ENCODE peak calls at places on chromosomes 5 and 9, in seven cellular contexts. G, E, U, P, X, L and B are unnamed samples.

GRCh38 chr5:40798856-40799210 is 659 bp upstream of the PRKAA1 start:
- DNase-seq in X (no peak), G (no peak), E (no peak), L (no peak), P (no peak), U (no peak), B (no peak)

GRCh38 chr5:149646564-149646963 is 65.3 kb downstream of the ARHGEF37 start:
- DNase-seq in U (no peak), E (peak), G (no peak), P (no peak), L (peak), X (no peak), B (no peak)

GRCh38 chr5:159031915-159032314 is 67.8 kb downstream of the EBF1 start:
- DNase-seq in X (no peak), L (no peak), E (no peak), G (no peak), U (no peak), P (no peak), B (no peak)

GRCh38 chr9:70043285-70043684 is 363 bp upstream of the MAMDC2 start:
- DNase-seq in G (no peak), U (no peak), P (peak), L (no peak), X (no peak), E (no peak), B (no peak)

GRCh38 chr9:89878687-89879086 is 273.9 kb downstream of the GADD45G start:
- DNase-seq in E (peak), P (no peak), U (no peak), X (peak), L (no peak), G (no peak), B (no peak)

GRCh38 chr9:5838884-5839571 is 6.1 kb upstream of the ERMP1 start:
- DNase-seq in X (peak), G (peak), E (no peak), U (peak), L (peak), P (peak), B (no peak)

GRCh38 chr9:83582026-83582425 is 40.9 kb upstream of the IDNK start:
- DNase-seq in U (no peak), E (no peak), L (no peak), G (no peak), X (no peak), P (no peak), B (no peak)

GRCh38 chr9:74770508-74771261 is 117.0 kb downstream of the TRPM6 start:
- DNase-seq in L (peak), G (peak), P (peak), E (peak), U (peak), X (peak), B (peak)

GRCh38 chr5:175202461-175203065 is 241.4 kb downstream of the DRD1 start:
- DNase-seq in E (no peak), U (peak), G (peak), L (no peak), X (no peak), P (no peak), B (no peak)

GRCh38 chr9:113973963-113974413 is 97.9 kb downstream of the ZNF618 start:
- DNase-seq in G (peak), L (no peak), P (no peak), U (no peak), E (no peak), X (no peak), B (no peak)

GRCh38 chr9:78707481-78707977 is 410.6 kb downstream of the PSAT1 start:
- DNase-seq in E (no peak), L (no peak), U (no peak), P (no peak), G (no peak), X (no peak), B (no peak)

GRCh38 chr5:43769576-43770352 is 166.8 kb downstream of the NNT start:
- DNase-seq in X (no peak), E (no peak), L (no peak), U (no peak), G (peak), P (no peak), B (no peak)

GRCh38 chr5:89128097-89128496 is 245.1 kb upstream of the MEF2C start:
- DNase-seq in U (no peak), G (no peak), E (no peak), X (no peak), L (peak), P (peak), B (no peak)

GRCh38 chr5:136018814-136019777 is 9.7 kb upstream of the TGFBI start:
- DNase-seq in X (peak), L (no peak), E (peak), G (peak), P (no peak), U (no peak), B (no peak)

GRCh38 chr9:135080286-135081263 is 6.9 kb upstream of the OLFM1 start:
- DNase-seq in X (no peak), L (no peak), G (no peak), E (no peak), U (no peak), P (no peak), B (no peak)

GRCh38 chr9:128636556-128637530 is 19.8 kb downstream of the DYNC2I2 start:
- DNase-seq in U (no peak), P (no peak), E (peak), L (no peak), X (no peak), G (peak), B (no peak)

GRCh38 chr5:116303810-116304209 is 219.0 kb downstream of the COMMD10 start:
- DNase-seq in L (no peak), U (no peak), E (no peak), X (no peak), G (no peak), P (no peak), B (no peak)

GRCh38 chr5:14265574-14265973 is 122.4 kb downstream of the TRIO start:
- DNase-seq in X (peak), P (no peak), E (no peak), G (peak), U (peak), L (no peak), B (no peak)

GRCh38 chr5:151825445-151825844 is 53.7 kb downstream of the G3BP1 start:
- DNase-seq in L (peak), X (peak), E (peak), U (peak), G (peak), P (peak), B (no peak)

GRCh38 chr9:15541862-15542261 is 11.0 kb upstream of the CCDC171 start:
- DNase-seq in P (no peak), E (peak), U (no peak), G (no peak), L (no peak), X (no peak), B (no peak)

GRCh38 chr9:137298983-137299521 is 3.0 kb downstream of the NRARP start:
- DNase-seq in P (peak), L (no peak), U (no peak), G (no peak), X (no peak), E (no peak), B (no peak)
- TF ChIP-seq CTCF in P (no peak), L (no peak), U (no peak), G (no peak), X (peak), E (no peak), B (no peak)

DNA sequence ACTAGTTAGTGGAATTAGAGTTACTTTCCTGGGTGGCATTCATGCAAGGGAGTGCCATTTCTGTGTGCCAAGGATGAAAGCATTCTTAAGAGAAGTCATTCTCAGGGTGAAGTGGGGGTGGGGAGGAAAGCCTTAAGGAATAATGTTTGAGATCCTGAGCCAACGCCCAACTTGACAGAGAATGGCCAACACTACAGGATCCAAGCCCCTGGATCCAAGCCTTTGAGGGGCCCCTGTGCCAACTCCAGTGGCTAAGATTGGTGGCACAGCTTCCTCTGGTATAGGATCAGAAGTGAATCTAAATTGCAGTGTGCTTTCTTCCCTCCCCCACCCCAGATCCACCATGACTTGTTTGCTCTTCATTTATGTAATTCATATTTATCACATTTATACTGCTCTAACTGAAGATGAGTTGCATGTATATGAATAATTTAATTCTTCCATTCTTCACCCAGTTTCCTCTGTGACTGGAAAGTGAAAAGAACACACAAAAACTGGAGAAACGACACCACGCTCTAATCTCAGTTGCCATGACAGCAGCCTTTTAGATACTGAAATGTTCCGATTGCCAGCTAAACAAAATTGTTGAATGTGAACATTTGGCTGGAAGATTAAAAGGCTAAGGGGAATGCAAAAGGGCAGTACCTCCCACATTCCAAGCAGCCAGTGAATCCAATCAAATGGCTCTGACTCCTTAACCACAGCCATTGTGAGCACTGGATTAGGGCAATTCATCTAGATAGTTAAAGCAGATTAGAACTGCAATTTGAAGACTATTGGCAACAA is 4.5 kb downstream of the ZNF608 start:
- DNase-seq in E (no peak), L (no peak), G (no peak), U (peak), X (no peak), P (peak), B (no peak)
- TF ChIP-seq REST in E (no peak), L (no peak), G (no peak), U (no peak), X (no peak), P (no peak), B (no peak)

DNA sequence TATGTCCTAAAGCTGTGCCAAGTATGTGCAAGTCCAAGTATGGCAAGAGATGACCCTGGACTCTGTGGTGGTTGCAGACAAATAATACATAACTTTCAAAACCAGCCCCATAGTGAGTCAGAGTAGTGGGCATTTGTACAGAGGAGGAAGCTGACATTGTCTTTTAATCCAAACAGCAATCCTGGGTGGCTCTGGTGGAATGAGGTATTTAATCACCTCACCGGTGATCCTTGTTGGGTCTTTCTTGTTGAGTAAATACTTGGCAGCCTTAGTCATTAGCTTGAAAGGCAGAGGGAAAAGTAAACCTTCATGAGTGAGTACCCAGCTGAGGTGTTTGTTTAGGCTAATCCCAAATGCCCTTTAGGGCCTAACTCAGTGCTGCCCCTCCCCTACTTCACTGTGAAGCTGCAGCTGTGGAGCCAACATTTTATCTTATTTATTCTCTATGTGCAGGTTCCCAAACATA is 148.7 kb upstream of the SLC12A2 start:
- DNase-seq in X (peak), E (no peak), G (peak), U (peak), L (no peak), P (peak), B (no peak)
- TF ChIP-seq CTCF in X (peak), E (peak), G (peak), U (peak), L (no peak), P (peak), B (no peak)

GRCh38 chr5:108003178-108003577 is 332.4 kb upstream of the EFNA5 start:
- DNase-seq in L (no peak), G (no peak), P (no peak), X (no peak), U (no peak), E (peak), B (no peak)
- TF ChIP-seq REST in L (no peak), G (no peak), P (no peak), X (no peak), U (no peak), E (no peak), B (no peak)

GRCh38 chr5:162607879-162608278 is 540.3 kb downstream of the GABRG2 start:
- DNase-seq in X (no peak), P (peak), L (no peak), E (peak), U (no peak), G (no peak), B (no peak)
- TF ChIP-seq CTCF in X (no peak), P (peak), L (no peak), E (peak), U (no peak), G (no peak), B (no peak)

GRCh38 chr9:2043881-2044462 is 28.8 kb downstream of the SMARCA2 start:
- DNase-seq in U (no peak), L (no peak), P (no peak), G (no peak), E (no peak), X (no peak), B (no peak)
- TF ChIP-seq REST in U (no peak), L (no peak), P (no peak), G (no peak), E (no peak), X (no peak), B (no peak)

DNA sequence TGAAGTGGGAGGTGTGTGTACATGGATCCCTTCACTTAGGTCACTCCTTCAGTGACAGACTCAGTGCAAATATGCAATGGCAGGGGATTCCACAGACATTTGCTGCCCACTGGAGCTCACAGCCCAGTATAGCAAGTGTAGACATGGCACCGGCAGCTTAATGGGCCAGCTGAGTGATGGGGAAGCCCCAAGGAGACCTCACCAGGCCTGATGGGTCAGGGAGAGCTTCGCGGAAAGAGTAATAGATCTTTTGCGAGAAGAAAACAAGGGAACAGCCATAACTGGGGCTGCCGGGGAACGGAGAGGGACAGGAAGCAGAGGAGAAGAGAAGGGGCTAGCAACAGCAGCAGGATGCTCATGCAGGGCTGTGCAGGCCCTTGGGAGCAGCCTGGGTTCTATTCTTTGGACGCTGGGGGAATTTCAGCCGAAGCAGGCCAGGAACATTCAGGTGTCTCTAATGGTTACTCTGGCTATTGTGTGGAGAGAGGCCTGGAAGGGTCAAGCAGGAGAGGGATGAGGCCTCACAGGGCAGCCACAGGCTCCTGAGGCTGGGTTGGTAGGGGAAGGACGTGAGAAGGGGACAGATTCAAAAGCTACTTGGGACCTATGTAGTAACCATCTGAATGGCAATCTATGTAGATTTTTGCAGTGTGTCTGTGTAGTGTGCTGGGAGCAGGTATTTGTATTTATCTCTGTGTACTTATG is 27.0 kb downstream of the TCF7 start:
- DNase-seq in G (no peak), X (no peak), U (no peak), L (no peak), P (no peak), E (no peak), B (no peak)
- TF ChIP-seq CTCF in G (no peak), X (peak), U (no peak), L (no peak), P (peak), E (peak), B (no peak)